ENCODE peak calls at places on chromosomes 5 and 9, in ten cellular contexts. One of them, this sample, is unnamed.

GRCh38 chr5:161676109-161676508 is 9.4 kb upstream of the GABRA6 start:
- DNase-seq in BE2C: no peak
- DNase-seq in neural crest cell: no peak
- DNase-seq in activated naive CD4-positive, alpha-beta T cell: no peak
- DNase-seq in adipocyte: no peak
- DNase-seq in Right ventricle myocardium superior: no peak
- DNase-seq in pons: peak
- DNase-seq in endothelial cell: no peak
- DNase-seq in endodermal cell: peak
- DNase-seq in mesenteric fat pad: no peak
- DNase-seq in this sample: no peak

GRCh38 chr9:128078504-128079434 is 10.7 kb downstream of the SLC25A25 start:
- DNase-seq in pons: no peak
- DNase-seq in adipocyte: peak
- DNase-seq in endodermal cell: peak
- DNase-seq in neural crest cell: no peak
- DNase-seq in activated naive CD4-positive, alpha-beta T cell: no peak
- DNase-seq in BE2C: no peak
- DNase-seq in Right ventricle myocardium superior: no peak
- DNase-seq in mesenteric fat pad: no peak
- DNase-seq in endothelial cell: no peak
- DNase-seq in this sample: peak

GRCh38 chr9:133427658-133428348 is 5.6 kb downstream of the ADAMTS13 start:
- DNase-seq in adipocyte: no peak
- DNase-seq in mesenteric fat pad: no peak
- DNase-seq in Right ventricle myocardium superior: no peak
- DNase-seq in activated naive CD4-positive, alpha-beta T cell: no peak
- DNase-seq in BE2C: no peak
- DNase-seq in neural crest cell: no peak
- DNase-seq in pons: no peak
- DNase-seq in endodermal cell: peak
- DNase-seq in endothelial cell: no peak
- DNase-seq in this sample: no peak

GRCh38 chr9:110148384-110148783 is 59.6 kb downstream of the C9orf152 start:
- DNase-seq in adipocyte: peak
- DNase-seq in endothelial cell: no peak
- DNase-seq in pons: peak
- DNase-seq in mesenteric fat pad: no peak
- DNase-seq in endodermal cell: no peak
- DNase-seq in BE2C: no peak
- DNase-seq in activated naive CD4-positive, alpha-beta T cell: peak
- DNase-seq in Right ventricle myocardium superior: no peak
- DNase-seq in neural crest cell: no peak
- DNase-seq in this sample: peak

GRCh38 chr9:137454506-137455360 is 4.4 kb downstream of the NSMF start:
- DNase-seq in activated naive CD4-positive, alpha-beta T cell: no peak
- DNase-seq in BE2C: peak
- DNase-seq in endothelial cell: peak
- DNase-seq in mesenteric fat pad: no peak
- DNase-seq in endodermal cell: peak
- DNase-seq in adipocyte: no peak
- DNase-seq in neural crest cell: no peak
- DNase-seq in pons: no peak
- DNase-seq in Right ventricle myocardium superior: peak
- DNase-seq in this sample: peak

GRCh38 chr5:108765647-108766046 is 17.9 kb downstream of the FER start:
- DNase-seq in mesenteric fat pad: no peak
- DNase-seq in BE2C: no peak
- DNase-seq in activated naive CD4-positive, alpha-beta T cell: no peak
- DNase-seq in endodermal cell: no peak
- DNase-seq in neural crest cell: no peak
- DNase-seq in Right ventricle myocardium superior: no peak
- DNase-seq in endothelial cell: no peak
- DNase-seq in adipocyte: peak
- DNase-seq in pons: no peak
- DNase-seq in this sample: no peak

GRCh38 chr5:120465281-120465961 is 1.3 kb downstream of the PRR16 start:
- DNase-seq in endodermal cell: peak
- DNase-seq in endothelial cell: peak
- DNase-seq in mesenteric fat pad: peak
- DNase-seq in BE2C: peak
- DNase-seq in activated naive CD4-positive, alpha-beta T cell: no peak
- DNase-seq in pons: no peak
- DNase-seq in Right ventricle myocardium superior: peak
- DNase-seq in adipocyte: peak
- DNase-seq in neural crest cell: peak
- DNase-seq in this sample: peak

GRCh38 chr9:91886433-91887031 is 63.5 kb downstream of the ROR2 start:
- DNase-seq in mesenteric fat pad: no peak
- DNase-seq in Right ventricle myocardium superior: no peak
- DNase-seq in adipocyte: no peak
- DNase-seq in BE2C: no peak
- DNase-seq in pons: no peak
- DNase-seq in neural crest cell: no peak
- DNase-seq in endodermal cell: peak
- DNase-seq in activated naive CD4-positive, alpha-beta T cell: no peak
- DNase-seq in endothelial cell: no peak
- DNase-seq in this sample: peak

GRCh38 chr9:5402217-5402616 is 35.5 kb downstream of the PLGRKT start:
- DNase-seq in activated naive CD4-positive, alpha-beta T cell: no peak
- DNase-seq in BE2C: no peak
- DNase-seq in pons: no peak
- DNase-seq in Right ventricle myocardium superior: no peak
- DNase-seq in adipocyte: no peak
- DNase-seq in mesenteric fat pad: no peak
- DNase-seq in endodermal cell: no peak
- DNase-seq in endothelial cell: no peak
- DNase-seq in neural crest cell: no peak
- DNase-seq in this sample: no peak

GRCh38 chr5:8478308-8478707 is 609.4 kb downstream of the MTRR start:
- DNase-seq in BE2C: no peak
- DNase-seq in endothelial cell: no peak
- DNase-seq in activated naive CD4-positive, alpha-beta T cell: no peak
- DNase-seq in Right ventricle myocardium superior: no peak
- DNase-seq in neural crest cell: no peak
- DNase-seq in endodermal cell: no peak
- DNase-seq in mesenteric fat pad: no peak
- DNase-seq in pons: no peak
- DNase-seq in adipocyte: no peak
- DNase-seq in this sample: peak

GRCh38 chr5:77849308-77849900 is 73.3 kb upstream of the TBCA start:
- DNase-seq in endothelial cell: no peak
- DNase-seq in adipocyte: no peak
- DNase-seq in BE2C: no peak
- DNase-seq in mesenteric fat pad: no peak
- DNase-seq in pons: no peak
- DNase-seq in Right ventricle myocardium superior: no peak
- DNase-seq in activated naive CD4-positive, alpha-beta T cell: no peak
- DNase-seq in neural crest cell: no peak
- DNase-seq in endodermal cell: peak
- DNase-seq in this sample: no peak

GRCh38 chr5:141976176-141976575 is 7.3 kb downstream of the RNF14 start:
- DNase-seq in Right ventricle myocardium superior: no peak
- DNase-seq in mesenteric fat pad: no peak
- DNase-seq in neural crest cell: no peak
- DNase-seq in adipocyte: no peak
- DNase-seq in activated naive CD4-positive, alpha-beta T cell: no peak
- DNase-seq in endothelial cell: no peak
- DNase-seq in pons: no peak
- DNase-seq in BE2C: no peak
- DNase-seq in endodermal cell: no peak
- DNase-seq in this sample: no peak